ENCODE peak calls at places on chromosomes 12 and 14, in ten cellular contexts. One of them, this sample, is unnamed.

GRCh38 chr12:49345048-49345839 is 1.4 kb upstream of the DNAJC22 start:
- DNase-seq in right lobe of liver: peak
- DNase-seq in choroid plexus epithelial cell: no peak
- DNase-seq in neural progenitor cell: peak
- DNase-seq in A549: no peak
- DNase-seq in dorsolateral prefrontal cortex: no peak
- DNase-seq in heart right ventricle: no peak
- DNase-seq in right atrium auricular region: no peak
- DNase-seq in lower leg skin: no peak
- DNase-seq in fibroblast of mammary gland: no peak
- DNase-seq in this sample: peak

GRCh38 chr14:89617471-89618291 is 200.6 kb upstream of the FOXN3 start:
- DNase-seq in neural progenitor cell: peak
- DNase-seq in lower leg skin: no peak
- DNase-seq in fibroblast of mammary gland: peak
- DNase-seq in dorsolateral prefrontal cortex: peak
- DNase-seq in A549: no peak
- DNase-seq in right atrium auricular region: peak
- DNase-seq in right lobe of liver: peak
- DNase-seq in heart right ventricle: peak
- DNase-seq in choroid plexus epithelial cell: peak
- DNase-seq in this sample: peak

GRCh38 chr14:86942939-86943338 is 1050.0 kb downstream of the GALC start:
- DNase-seq in right lobe of liver: no peak
- DNase-seq in neural progenitor cell: no peak
- DNase-seq in fibroblast of mammary gland: no peak
- DNase-seq in A549: no peak
- DNase-seq in choroid plexus epithelial cell: no peak
- DNase-seq in dorsolateral prefrontal cortex: no peak
- DNase-seq in lower leg skin: no peak
- DNase-seq in heart right ventricle: no peak
- DNase-seq in right atrium auricular region: no peak
- DNase-seq in this sample: no peak

GRCh38 chr14:84208451-84208850 is 1321.5 kb upstream of the FLRT2 start:
- DNase-seq in lower leg skin: no peak
- DNase-seq in right lobe of liver: no peak
- DNase-seq in right atrium auricular region: no peak
- DNase-seq in A549: no peak
- DNase-seq in fibroblast of mammary gland: no peak
- DNase-seq in choroid plexus epithelial cell: no peak
- DNase-seq in dorsolateral prefrontal cortex: no peak
- DNase-seq in heart right ventricle: no peak
- DNase-seq in neural progenitor cell: no peak
- DNase-seq in this sample: no peak

GRCh38 chr12:42625611-42626010 is 36.1 kb upstream of the PRICKLE1 start:
- DNase-seq in choroid plexus epithelial cell: no peak
- DNase-seq in fibroblast of mammary gland: no peak
- DNase-seq in dorsolateral prefrontal cortex: no peak
- DNase-seq in heart right ventricle: no peak
- DNase-seq in right lobe of liver: no peak
- DNase-seq in right atrium auricular region: no peak
- DNase-seq in A549: no peak
- DNase-seq in lower leg skin: no peak
- DNase-seq in neural progenitor cell: no peak
- DNase-seq in this sample: no peak

GRCh38 chr12:124747426-124748161 is 116.1 kb downstream of the SCARB1 start:
- DNase-seq in neural progenitor cell: no peak
- DNase-seq in fibroblast of mammary gland: peak
- DNase-seq in heart right ventricle: no peak
- DNase-seq in right lobe of liver: no peak
- DNase-seq in A549: peak
- DNase-seq in lower leg skin: no peak
- DNase-seq in dorsolateral prefrontal cortex: no peak
- DNase-seq in choroid plexus epithelial cell: peak
- DNase-seq in right atrium auricular region: no peak
- DNase-seq in this sample: no peak

GRCh38 chr14:55274760-55275159 is 3.5 kb downstream of the FBXO34 start:
- DNase-seq in neural progenitor cell: no peak
- DNase-seq in heart right ventricle: no peak
- DNase-seq in right atrium auricular region: no peak
- DNase-seq in choroid plexus epithelial cell: peak
- DNase-seq in right lobe of liver: no peak
- DNase-seq in fibroblast of mammary gland: peak
- DNase-seq in A549: no peak
- DNase-seq in dorsolateral prefrontal cortex: no peak
- DNase-seq in lower leg skin: no peak
- DNase-seq in this sample: no peak

GRCh38 chr14:55585854-55586253 is 5.8 kb downstream of the KTN1 start:
- DNase-seq in A549: no peak
- DNase-seq in right atrium auricular region: no peak
- DNase-seq in lower leg skin: no peak
- DNase-seq in choroid plexus epithelial cell: peak
- DNase-seq in dorsolateral prefrontal cortex: no peak
- DNase-seq in heart right ventricle: no peak
- DNase-seq in fibroblast of mammary gland: peak
- DNase-seq in neural progenitor cell: no peak
- DNase-seq in right lobe of liver: no peak
- DNase-seq in this sample: no peak

GRCh38 chr14:50399251-50400032 is 2.8 kb upstream of the CDKL1 start:
- DNase-seq in dorsolateral prefrontal cortex: no peak
- DNase-seq in lower leg skin: no peak
- DNase-seq in fibroblast of mammary gland: peak
- DNase-seq in right atrium auricular region: no peak
- DNase-seq in heart right ventricle: no peak
- DNase-seq in choroid plexus epithelial cell: peak
- DNase-seq in A549: peak
- DNase-seq in right lobe of liver: no peak
- DNase-seq in neural progenitor cell: no peak
- DNase-seq in this sample: no peak

GRCh38 chr14:30227871-30228270 is 300.2 kb upstream of the PRKD1 start:
- DNase-seq in fibroblast of mammary gland: peak
- DNase-seq in lower leg skin: peak
- DNase-seq in right lobe of liver: no peak
- DNase-seq in right atrium auricular region: no peak
- DNase-seq in heart right ventricle: no peak
- DNase-seq in choroid plexus epithelial cell: peak
- DNase-seq in neural progenitor cell: no peak
- DNase-seq in dorsolateral prefrontal cortex: no peak
- DNase-seq in A549: no peak
- DNase-seq in this sample: no peak

GRCh38 chr12:123336530-123336929 is 28.1 kb downstream of the SBNO1 start:
- DNase-seq in lower leg skin: no peak
- DNase-seq in choroid plexus epithelial cell: no peak
- DNase-seq in dorsolateral prefrontal cortex: no peak
- DNase-seq in fibroblast of mammary gland: no peak
- DNase-seq in heart right ventricle: no peak
- DNase-seq in neural progenitor cell: no peak
- DNase-seq in A549: no peak
- DNase-seq in right atrium auricular region: no peak
- DNase-seq in right lobe of liver: no peak
- DNase-seq in this sample: no peak

GRCh38 chr12:105385141-105385540 is 54.6 kb downstream of the C12orf75 start:
- DNase-seq in right atrium auricular region: no peak
- DNase-seq in dorsolateral prefrontal cortex: no peak
- DNase-seq in lower leg skin: no peak
- DNase-seq in heart right ventricle: no peak
- DNase-seq in A549: no peak
- DNase-seq in right lobe of liver: no peak
- DNase-seq in neural progenitor cell: no peak
- DNase-seq in fibroblast of mammary gland: peak
- DNase-seq in choroid plexus epithelial cell: peak
- DNase-seq in this sample: no peak

GRCh38 chr12:47771304-47771703 is 1.7 kb upstream of the SLC48A1 start:
- DNase-seq in choroid plexus epithelial cell: no peak
- DNase-seq in right atrium auricular region: no peak
- DNase-seq in lower leg skin: no peak
- DNase-seq in heart right ventricle: no peak
- DNase-seq in neural progenitor cell: no peak
- DNase-seq in fibroblast of mammary gland: no peak
- DNase-seq in right lobe of liver: no peak
- DNase-seq in dorsolateral prefrontal cortex: no peak
- DNase-seq in A549: no peak
- DNase-seq in this sample: no peak

GRCh38 chr12:47772738-47773061 is 338 bp upstream of the SLC48A1 start:
- DNase-seq in choroid plexus epithelial cell: no peak
- DNase-seq in lower leg skin: no peak
- DNase-seq in fibroblast of mammary gland: no peak
- DNase-seq in neural progenitor cell: no peak
- DNase-seq in A549: no peak
- DNase-seq in right lobe of liver: no peak
- DNase-seq in dorsolateral prefrontal cortex: no peak
- DNase-seq in heart right ventricle: no peak
- DNase-seq in right atrium auricular region: no peak
- DNase-seq in this sample: no peak

GRCh38 chr12:47773858-47774580 is 981 bp downstream of the SLC48A1 start:
- DNase-seq in right atrium auricular region: no peak
- DNase-seq in A549: no peak
- DNase-seq in choroid plexus epithelial cell: no peak
- DNase-seq in lower leg skin: no peak
- DNase-seq in heart right ventricle: no peak
- DNase-seq in dorsolateral prefrontal cortex: no peak
- DNase-seq in fibroblast of mammary gland: no peak
- DNase-seq in right lobe of liver: no peak
- DNase-seq in neural progenitor cell: no peak
- DNase-seq in this sample: no peak

GRCh38 chr12:47773062-47773857 is at the start of gene SLC48A1:
- DNase-seq in neural progenitor cell: peak
- DNase-seq in choroid plexus epithelial cell: peak
- DNase-seq in fibroblast of mammary gland: peak
- DNase-seq in heart right ventricle: peak
- DNase-seq in lower leg skin: no peak
- DNase-seq in right lobe of liver: peak
- DNase-seq in A549: peak
- DNase-seq in right atrium auricular region: no peak
- DNase-seq in dorsolateral prefrontal cortex: no peak
- DNase-seq in this sample: peak

DNA sequence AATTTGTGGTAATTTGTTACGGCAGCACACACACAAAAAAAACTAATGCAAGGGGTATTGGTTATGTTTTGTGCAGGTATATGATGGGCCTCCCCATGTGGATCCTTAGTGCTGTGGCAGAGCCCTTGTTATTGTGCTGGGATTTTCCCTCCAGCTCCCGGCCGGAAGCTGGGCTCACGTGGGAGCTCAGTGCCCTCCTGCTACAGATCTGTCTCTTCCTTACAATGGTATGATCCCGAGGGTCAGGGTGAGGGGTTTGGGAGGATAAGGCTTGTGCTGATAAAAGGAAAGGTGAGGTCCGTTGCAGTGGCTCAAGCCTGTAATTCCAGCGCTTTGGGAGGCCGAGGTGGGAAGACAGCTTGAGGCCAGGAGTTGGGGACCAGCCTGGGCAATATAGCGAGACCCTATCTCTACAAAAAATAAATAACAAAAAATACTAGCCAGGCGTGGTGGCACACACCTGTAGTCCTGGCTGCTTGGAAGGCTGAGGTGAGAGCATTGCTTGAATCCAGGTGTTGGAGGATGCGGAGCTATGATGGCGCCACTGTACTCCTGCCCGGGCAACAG is 861 bp upstream of the SLC48A1 start:
- DNase-seq in right lobe of liver: no peak
- DNase-seq in dorsolateral prefrontal cortex: no peak
- DNase-seq in heart right ventricle: no peak
- DNase-seq in neural progenitor cell: peak
- DNase-seq in A549: no peak
- DNase-seq in lower leg skin: no peak
- DNase-seq in fibroblast of mammary gland: no peak
- DNase-seq in choroid plexus epithelial cell: no peak
- DNase-seq in right atrium auricular region: no peak
- DNase-seq in this sample: no peak
- H3K4me3 ChIP-seq in right lobe of liver: no peak
- H3K4me3 ChIP-seq in dorsolateral prefrontal cortex: peak
- H3K4me3 ChIP-seq in heart right ventricle: no peak
- H3K4me3 ChIP-seq in neural progenitor cell: peak
- H3K4me3 ChIP-seq in A549: peak
- H3K4me3 ChIP-seq in lower leg skin: no peak
- H3K4me3 ChIP-seq in fibroblast of mammary gland: no peak
- H3K4me3 ChIP-seq in choroid plexus epithelial cell: no peak
- H3K4me3 ChIP-seq in right atrium auricular region: no peak
- H3K4me3 ChIP-seq in this sample: peak

DNA sequence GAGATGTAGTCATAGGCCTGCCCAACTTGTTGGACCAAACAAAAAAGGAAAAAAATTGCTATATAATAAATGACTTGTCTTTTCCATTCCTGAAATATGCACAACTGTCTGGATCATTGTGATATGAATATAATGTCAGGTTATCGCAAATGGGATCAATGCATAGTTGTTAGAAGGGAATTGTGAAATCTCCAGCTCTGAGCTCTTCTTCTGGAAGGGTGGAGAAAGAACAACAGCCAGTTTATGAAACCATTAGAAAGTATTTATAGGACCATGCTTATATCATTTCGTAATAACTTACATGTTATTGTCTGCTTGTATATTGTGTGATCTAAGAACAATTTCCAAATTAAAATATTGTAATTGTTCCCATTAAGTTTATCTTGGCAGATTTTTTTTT is 35.7 kb upstream of the HIF1A start:
- DNase-seq in dorsolateral prefrontal cortex: no peak
- DNase-seq in fibroblast of mammary gland: peak
- DNase-seq in lower leg skin: no peak
- DNase-seq in right lobe of liver: no peak
- DNase-seq in choroid plexus epithelial cell: peak
- DNase-seq in neural progenitor cell: no peak
- DNase-seq in right atrium auricular region: no peak
- DNase-seq in heart right ventricle: no peak
- DNase-seq in A549: no peak
- DNase-seq in this sample: no peak
- TF ChIP-seq CTCF in dorsolateral prefrontal cortex: no peak
- TF ChIP-seq CTCF in fibroblast of mammary gland: no peak
- TF ChIP-seq CTCF in lower leg skin: no peak
- TF ChIP-seq CTCF in right lobe of liver: no peak
- TF ChIP-seq CTCF in choroid plexus epithelial cell: no peak
- TF ChIP-seq CTCF in neural progenitor cell: no peak
- TF ChIP-seq CTCF in right atrium auricular region: no peak
- TF ChIP-seq CTCF in heart right ventricle: no peak
- TF ChIP-seq CTCF in A549: no peak
- TF ChIP-seq CTCF in this sample: no peak

GRCh38 chr12:54007538-54008259 is 1.1 kb upstream of the HOXC8 start:
- DNase-seq in heart right ventricle: no peak
- DNase-seq in right lobe of liver: no peak
- DNase-seq in choroid plexus epithelial cell: no peak
- DNase-seq in A549: no peak
- DNase-seq in fibroblast of mammary gland: no peak
- DNase-seq in neural progenitor cell: no peak
- DNase-seq in lower leg skin: no peak
- DNase-seq in right atrium auricular region: no peak
- DNase-seq in dorsolateral prefrontal cortex: no peak
- DNase-seq in this sample: no peak
- H3K4me3 ChIP-seq in heart right ventricle: no peak
- H3K4me3 ChIP-seq in right lobe of liver: no peak
- H3K4me3 ChIP-seq in choroid plexus epithelial cell: no peak
- H3K4me3 ChIP-seq in A549: no peak
- H3K4me3 ChIP-seq in fibroblast of mammary gland: peak
- H3K4me3 ChIP-seq in neural progenitor cell: no peak
- H3K4me3 ChIP-seq in lower leg skin: no peak
- H3K4me3 ChIP-seq in right atrium auricular region: no peak
- H3K4me3 ChIP-seq in dorsolateral prefrontal cortex: no peak
- H3K4me3 ChIP-seq in this sample: no peak

DNA sequence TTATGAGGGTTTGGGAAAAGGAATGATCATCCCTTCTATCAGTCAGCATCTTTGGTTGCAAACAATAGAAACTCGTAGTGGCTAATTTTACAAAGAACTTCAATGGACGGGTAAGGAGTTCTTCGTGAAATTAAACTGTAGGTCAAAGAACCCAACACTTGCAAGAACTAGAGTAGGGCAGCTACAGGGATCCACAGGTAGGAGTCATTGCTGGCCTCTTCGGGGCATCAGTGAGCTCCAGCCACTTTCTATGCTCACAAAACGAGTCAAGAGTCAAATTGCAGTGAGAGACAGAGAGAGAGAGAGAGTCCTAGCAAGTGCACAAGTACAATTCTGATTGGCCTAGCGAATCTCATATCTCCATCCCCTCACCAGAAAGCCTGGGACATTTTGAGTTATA is 29.9 kb upstream of the OTX2 start:
- DNase-seq in right lobe of liver: no peak
- DNase-seq in choroid plexus epithelial cell: no peak
- DNase-seq in right atrium auricular region: no peak
- DNase-seq in heart right ventricle: no peak
- DNase-seq in neural progenitor cell: no peak
- DNase-seq in lower leg skin: no peak
- DNase-seq in dorsolateral prefrontal cortex: no peak
- DNase-seq in fibroblast of mammary gland: no peak
- DNase-seq in A549: no peak
- DNase-seq in this sample: no peak
- TF ChIP-seq CTCF in right lobe of liver: no peak
- TF ChIP-seq CTCF in choroid plexus epithelial cell: no peak
- TF ChIP-seq CTCF in right atrium auricular region: no peak
- TF ChIP-seq CTCF in heart right ventricle: no peak
- TF ChIP-seq CTCF in neural progenitor cell: no peak
- TF ChIP-seq CTCF in lower leg skin: no peak
- TF ChIP-seq CTCF in dorsolateral prefrontal cortex: no peak
- TF ChIP-seq CTCF in fibroblast of mammary gland: no peak
- TF ChIP-seq CTCF in A549: no peak
- TF ChIP-seq CTCF in this sample: no peak